ENCODE peak calls at places on chromosome 13, in nine cellular contexts. One of them, this sample, is unnamed. For H3K4me1, the result is how much of the 10 kb centered on the place peaks cover.

GRCh38 chr13:72122661-72123060 is 255.7 kb upstream of the DACH1 start:
- DNase-seq in uterus: no peak
- DNase-seq in upper lobe of right lung: no peak
- DNase-seq in HepG2: no peak
- DNase-seq in heart left ventricle: no peak
- DNase-seq in neural progenitor cell: no peak
- DNase-seq in CD8-positive, alpha-beta memory T cell: no peak
- DNase-seq in fibroblast of lung: no peak
- DNase-seq in ovary: no peak
- DNase-seq in this sample: no peak

GRCh38 chr13:67554746-67555452 is 324.8 kb upstream of the PCDH9 start:
- DNase-seq in uterus: no peak
- DNase-seq in upper lobe of right lung: no peak
- DNase-seq in HepG2: no peak
- DNase-seq in heart left ventricle: no peak
- DNase-seq in neural progenitor cell: no peak
- DNase-seq in CD8-positive, alpha-beta memory T cell: no peak
- DNase-seq in fibroblast of lung: peak
- DNase-seq in ovary: no peak
- DNase-seq in this sample: no peak

GRCh38 chr13:62046512-62046911 is 630.9 kb upstream of the PCDH20 start:
- DNase-seq in uterus: no peak
- DNase-seq in upper lobe of right lung: peak
- DNase-seq in HepG2: no peak
- DNase-seq in heart left ventricle: no peak
- DNase-seq in neural progenitor cell: no peak
- DNase-seq in CD8-positive, alpha-beta memory T cell: no peak
- DNase-seq in fibroblast of lung: no peak
- DNase-seq in ovary: no peak
- DNase-seq in this sample: no peak

GRCh38 chr13:25973085-25973484 is 78.7 kb downstream of the SHISA2 start:
- DNase-seq in uterus: no peak
- DNase-seq in upper lobe of right lung: no peak
- DNase-seq in HepG2: no peak
- DNase-seq in heart left ventricle: no peak
- DNase-seq in neural progenitor cell: peak
- DNase-seq in CD8-positive, alpha-beta memory T cell: no peak
- DNase-seq in fibroblast of lung: no peak
- DNase-seq in ovary: no peak
- DNase-seq in this sample: no peak

GRCh38 chr13:109309625-109310363 is 476.6 kb downstream of the IRS2 start:
- DNase-seq in uterus: no peak
- DNase-seq in upper lobe of right lung: no peak
- DNase-seq in HepG2: peak
- DNase-seq in heart left ventricle: no peak
- DNase-seq in neural progenitor cell: no peak
- DNase-seq in CD8-positive, alpha-beta memory T cell: no peak
- DNase-seq in fibroblast of lung: no peak
- DNase-seq in ovary: no peak
- DNase-seq in this sample: no peak

GRCh38 chr13:39451860-39452301 is 151.1 kb downstream of the LHFPL6 start:
- DNase-seq in uterus: peak
- DNase-seq in upper lobe of right lung: no peak
- DNase-seq in HepG2: no peak
- DNase-seq in heart left ventricle: peak
- DNase-seq in neural progenitor cell: no peak
- DNase-seq in CD8-positive, alpha-beta memory T cell: no peak
- DNase-seq in fibroblast of lung: peak
- DNase-seq in ovary: peak
- DNase-seq in this sample: no peak

GRCh38 chr13:104006625-104007061 is 940.4 kb upstream of the SLC10A2 start:
- DNase-seq in uterus: no peak
- DNase-seq in upper lobe of right lung: no peak
- DNase-seq in HepG2: no peak
- DNase-seq in heart left ventricle: no peak
- DNase-seq in neural progenitor cell: no peak
- DNase-seq in CD8-positive, alpha-beta memory T cell: no peak
- DNase-seq in fibroblast of lung: peak
- DNase-seq in ovary: no peak
- DNase-seq in this sample: no peak

GRCh38 chr13:48573213-48573612 is 40.3 kb upstream of the RCBTB2 start:
- DNase-seq in uterus: no peak
- DNase-seq in upper lobe of right lung: no peak
- DNase-seq in HepG2: no peak
- DNase-seq in heart left ventricle: no peak
- DNase-seq in neural progenitor cell: no peak
- DNase-seq in CD8-positive, alpha-beta memory T cell: no peak
- DNase-seq in fibroblast of lung: no peak
- DNase-seq in ovary: no peak
- DNase-seq in this sample: no peak

GRCh38 chr13:93086329-93086728 is 140.3 kb upstream of the GPC6 start:
- DNase-seq in uterus: no peak
- DNase-seq in upper lobe of right lung: no peak
- DNase-seq in HepG2: peak
- DNase-seq in heart left ventricle: no peak
- DNase-seq in neural progenitor cell: no peak
- DNase-seq in CD8-positive, alpha-beta memory T cell: no peak
- DNase-seq in fibroblast of lung: no peak
- DNase-seq in ovary: no peak
- DNase-seq in this sample: no peak

GRCh38 chr13:27853871-27854270 is 61.6 kb downstream of the GSX1 start:
- DNase-seq in uterus: no peak
- DNase-seq in upper lobe of right lung: no peak
- DNase-seq in HepG2: no peak
- DNase-seq in heart left ventricle: no peak
- DNase-seq in neural progenitor cell: no peak
- DNase-seq in CD8-positive, alpha-beta memory T cell: no peak
- DNase-seq in fibroblast of lung: no peak
- DNase-seq in ovary: no peak
- DNase-seq in this sample: no peak

GRCh38 chr13:95677564-95678386 is 836 bp downstream of the DNAJC3 start:
- DNase-seq in uterus: peak
- DNase-seq in upper lobe of right lung: no peak
- DNase-seq in HepG2: no peak
- DNase-seq in heart left ventricle: no peak
- DNase-seq in neural progenitor cell: peak
- DNase-seq in CD8-positive, alpha-beta memory T cell: peak
- DNase-seq in fibroblast of lung: peak
- DNase-seq in ovary: no peak
- DNase-seq in this sample: no peak

GRCh38 chr13:39452834-39453233 is 150.2 kb downstream of the LHFPL6 start:
- DNase-seq in uterus: no peak
- DNase-seq in upper lobe of right lung: no peak
- DNase-seq in HepG2: no peak
- DNase-seq in heart left ventricle: no peak
- DNase-seq in neural progenitor cell: no peak
- DNase-seq in CD8-positive, alpha-beta memory T cell: no peak
- DNase-seq in fibroblast of lung: no peak
- DNase-seq in ovary: no peak
- DNase-seq in this sample: no peak

GRCh38 chr13:76715621-76716020 is 170.6 kb downstream of the KCTD12 start:
- DNase-seq in uterus: no peak
- DNase-seq in upper lobe of right lung: no peak
- DNase-seq in HepG2: no peak
- DNase-seq in heart left ventricle: no peak
- DNase-seq in neural progenitor cell: peak
- DNase-seq in CD8-positive, alpha-beta memory T cell: no peak
- DNase-seq in fibroblast of lung: no peak
- DNase-seq in ovary: no peak
- DNase-seq in this sample: no peak

GRCh38 chr13:42039946-42040729 is 8.3 kb upstream of the DGKH start:
- DNase-seq in uterus: peak
- DNase-seq in upper lobe of right lung: peak
- DNase-seq in HepG2: no peak
- DNase-seq in heart left ventricle: peak
- DNase-seq in neural progenitor cell: peak
- DNase-seq in CD8-positive, alpha-beta memory T cell: peak
- DNase-seq in fibroblast of lung: peak
- DNase-seq in ovary: peak
- DNase-seq in this sample: peak

GRCh38 chr13:25945596-25945995 is 106.2 kb downstream of the SHISA2 start:
- DNase-seq in uterus: no peak
- DNase-seq in upper lobe of right lung: no peak
- DNase-seq in HepG2: no peak
- DNase-seq in heart left ventricle: no peak
- DNase-seq in neural progenitor cell: no peak
- DNase-seq in CD8-positive, alpha-beta memory T cell: no peak
- DNase-seq in fibroblast of lung: peak
- DNase-seq in ovary: no peak
- DNase-seq in this sample: no peak

GRCh38 chr13:82647540-82647939 is 1234.7 kb downstream of the SLITRK1 start:
- DNase-seq in uterus: no peak
- DNase-seq in upper lobe of right lung: no peak
- DNase-seq in HepG2: no peak
- DNase-seq in heart left ventricle: no peak
- DNase-seq in neural progenitor cell: peak
- DNase-seq in CD8-positive, alpha-beta memory T cell: no peak
- DNase-seq in fibroblast of lung: no peak
- DNase-seq in ovary: no peak
- DNase-seq in this sample: no peak

GRCh38 chr13:40336228-40337221 is 329.9 kb downstream of the FOXO1 start:
- DNase-seq in uterus: no peak
- DNase-seq in upper lobe of right lung: no peak
- DNase-seq in HepG2: peak
- DNase-seq in heart left ventricle: no peak
- DNase-seq in neural progenitor cell: no peak
- DNase-seq in CD8-positive, alpha-beta memory T cell: no peak
- DNase-seq in fibroblast of lung: no peak
- DNase-seq in ovary: no peak
- DNase-seq in this sample: no peak

GRCh38 chr13:89343165-89343564 is 1672.0 kb downstream of the SLITRK5 start:
- DNase-seq in uterus: no peak
- DNase-seq in upper lobe of right lung: no peak
- DNase-seq in HepG2: no peak
- DNase-seq in heart left ventricle: no peak
- DNase-seq in neural progenitor cell: no peak
- DNase-seq in CD8-positive, alpha-beta memory T cell: no peak
- DNase-seq in fibroblast of lung: no peak
- DNase-seq in ovary: no peak
- DNase-seq in this sample: no peak

GRCh38 chr13:40776681-40777165 is 5.7 kb upstream of the MRPS31 start:
- DNase-seq in uterus: no peak
- DNase-seq in upper lobe of right lung: no peak
- DNase-seq in HepG2: no peak
- DNase-seq in heart left ventricle: no peak
- DNase-seq in neural progenitor cell: no peak
- DNase-seq in CD8-positive, alpha-beta memory T cell: peak
- DNase-seq in fibroblast of lung: peak
- DNase-seq in ovary: no peak
- DNase-seq in this sample: no peak

GRCh38 chr13:43983373-43983772 is 103.7 kb downstream of the LACC1 start:
- DNase-seq in uterus: no peak
- DNase-seq in upper lobe of right lung: no peak
- DNase-seq in HepG2: no peak
- DNase-seq in heart left ventricle: no peak
- DNase-seq in neural progenitor cell: peak
- DNase-seq in CD8-positive, alpha-beta memory T cell: no peak
- DNase-seq in fibroblast of lung: peak
- DNase-seq in ovary: no peak
- DNase-seq in this sample: no peak

GRCh38 chr13:19862511-19863313 is 737 bp downstream of the ZMYM5 start:
- DNase-seq in uterus: peak
- DNase-seq in upper lobe of right lung: peak
- DNase-seq in HepG2: no peak
- DNase-seq in heart left ventricle: peak
- DNase-seq in neural progenitor cell: peak
- DNase-seq in CD8-positive, alpha-beta memory T cell: peak
- DNase-seq in fibroblast of lung: peak
- DNase-seq in ovary: no peak
- DNase-seq in this sample: peak

GRCh38 chr13:30870916-30871712 is 35.0 kb upstream of the MEDAG start:
- DNase-seq in uterus: no peak
- DNase-seq in upper lobe of right lung: no peak
- DNase-seq in HepG2: no peak
- DNase-seq in heart left ventricle: no peak
- DNase-seq in neural progenitor cell: no peak
- DNase-seq in CD8-positive, alpha-beta memory T cell: no peak
- DNase-seq in fibroblast of lung: no peak
- DNase-seq in ovary: no peak
- DNase-seq in this sample: no peak
- H3K4me1 ChIP-seq in uterus: under half
- H3K4me1 ChIP-seq in upper lobe of right lung: under half
- H3K4me1 ChIP-seq in HepG2: half or more
- H3K4me1 ChIP-seq in heart left ventricle: under half
- H3K4me1 ChIP-seq in neural progenitor cell: under half
- H3K4me1 ChIP-seq in CD8-positive, alpha-beta memory T cell: under half
- H3K4me1 ChIP-seq in fibroblast of lung: half or more
- H3K4me1 ChIP-seq in ovary: under half
- H3K4me1 ChIP-seq in this sample: under half

DNA sequence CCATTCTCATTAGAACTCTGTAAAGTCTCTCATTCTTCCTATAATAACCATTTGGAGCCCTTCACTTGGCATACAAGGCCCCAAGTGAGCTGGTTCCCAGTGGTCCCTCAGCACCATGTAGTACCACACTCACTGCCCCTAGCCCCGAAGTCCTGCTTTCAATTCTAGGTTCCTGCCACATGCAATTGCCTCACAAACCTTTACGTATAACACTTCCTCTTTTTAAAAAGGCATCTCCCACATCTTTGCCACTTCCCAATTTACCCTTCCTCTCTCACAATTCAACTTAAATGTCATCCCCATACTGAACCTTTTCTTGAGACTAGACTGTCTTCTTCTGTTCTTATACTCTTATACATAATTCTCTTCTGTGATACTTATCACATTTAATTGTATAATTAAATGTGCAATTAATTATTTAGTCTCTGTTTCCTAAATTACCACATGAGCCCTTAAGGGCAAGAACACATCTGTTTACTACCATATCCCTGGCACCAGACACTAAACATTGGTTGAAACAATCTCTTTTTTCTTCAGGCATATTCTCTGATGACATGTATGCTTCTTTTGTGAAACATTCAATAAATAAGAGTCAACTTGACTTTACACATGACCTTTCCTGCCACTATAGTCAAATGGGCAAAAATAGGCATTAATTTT is 304.0 kb downstream of the SPRY2 start:
- DNase-seq in uterus: no peak
- DNase-seq in upper lobe of right lung: no peak
- DNase-seq in HepG2: no peak
- DNase-seq in heart left ventricle: peak
- DNase-seq in neural progenitor cell: no peak
- DNase-seq in CD8-positive, alpha-beta memory T cell: no peak
- DNase-seq in fibroblast of lung: no peak
- DNase-seq in ovary: no peak
- DNase-seq in this sample: no peak
- H3K27ac ChIP-seq in uterus: no peak
- H3K27ac ChIP-seq in upper lobe of right lung: peak
- H3K27ac ChIP-seq in HepG2: no peak
- H3K27ac ChIP-seq in heart left ventricle: no peak
- H3K27ac ChIP-seq in neural progenitor cell: no peak
- H3K27ac ChIP-seq in CD8-positive, alpha-beta memory T cell: no peak
- H3K27ac ChIP-seq in fibroblast of lung: peak
- H3K27ac ChIP-seq in ovary: no peak
- H3K27ac ChIP-seq in this sample: no peak

GRCh38 chr13:100537486-100537885 is 51.1 kb downstream of the GGACT start:
- DNase-seq in uterus: no peak
- DNase-seq in upper lobe of right lung: no peak
- DNase-seq in HepG2: no peak
- DNase-seq in heart left ventricle: no peak
- DNase-seq in neural progenitor cell: no peak
- DNase-seq in CD8-positive, alpha-beta memory T cell: no peak
- DNase-seq in fibroblast of lung: no peak
- DNase-seq in ovary: no peak
- DNase-seq in this sample: no peak
- H3K4me1 ChIP-seq in uterus: under half
- H3K4me1 ChIP-seq in upper lobe of right lung: under half
- H3K4me1 ChIP-seq in HepG2: under half
- H3K4me1 ChIP-seq in heart left ventricle: under half
- H3K4me1 ChIP-seq in neural progenitor cell: under half
- H3K4me1 ChIP-seq in CD8-positive, alpha-beta memory T cell: under half
- H3K4me1 ChIP-seq in fibroblast of lung: under half
- H3K4me1 ChIP-seq in ovary: under half
- H3K4me1 ChIP-seq in this sample: under half

GRCh38 chr13:23793711-23794110 is 95.5 kb downstream of the MIPEP start:
- DNase-seq in uterus: no peak
- DNase-seq in upper lobe of right lung: no peak
- DNase-seq in HepG2: no peak
- DNase-seq in heart left ventricle: no peak
- DNase-seq in neural progenitor cell: no peak
- DNase-seq in CD8-positive, alpha-beta memory T cell: no peak
- DNase-seq in fibroblast of lung: no peak
- DNase-seq in ovary: no peak
- DNase-seq in this sample: no peak
- H3K27ac ChIP-seq in uterus: no peak
- H3K27ac ChIP-seq in upper lobe of right lung: peak
- H3K27ac ChIP-seq in HepG2: no peak
- H3K27ac ChIP-seq in heart left ventricle: no peak
- H3K27ac ChIP-seq in neural progenitor cell: no peak
- H3K27ac ChIP-seq in CD8-positive, alpha-beta memory T cell: no peak
- H3K27ac ChIP-seq in fibroblast of lung: peak
- H3K27ac ChIP-seq in ovary: no peak
- H3K27ac ChIP-seq in this sample: no peak